ENCODE peak calls at places on chromosomes 12 and 14, in four cellular contexts. One of them, this sample, is unnamed.
A peak's percentile ranks its signal among the peaks of the same experiment; 100 is the strongest.

GRCh38 chr12:94265966-94266365 is 117.6 kb downstream of the PLXNC1 start:
- DNase-seq in activated T-helper 1 cell treated with anti-CD3 and anti-CD28 coated beads, Interleukin-12 subunit alpha, Interleukin-12 subunit beta, Interleukin-2, Interleukin-4 antibody, amounts not matched to agents 30 ng/mL and 10 ng/mL and 1 ng/mL, durations not matched to agents 14 hours and 24 hours and 36 hours: no peak
- DNase-seq in stimulated activated CD4-positive, alpha-beta T cell treated with anti-CD3 and anti-CD28 coated beads, Interleukin-4, amount 100 ng/mL, for 24 hours: no peak
- DNase-seq in IMR-90: no peak
- DNase-seq in this sample: no peak

GRCh38 chr12:30796891-30797371 is 42.2 kb upstream of the CAPRIN2 start:
- DNase-seq in activated T-helper 1 cell treated with anti-CD3 and anti-CD28 coated beads, Interleukin-12 subunit alpha, Interleukin-12 subunit beta, Interleukin-2, Interleukin-4 antibody, amounts not matched to agents 30 ng/mL and 10 ng/mL and 1 ng/mL, durations not matched to agents 14 hours and 24 hours and 36 hours: no peak
- DNase-seq in stimulated activated CD4-positive, alpha-beta T cell treated with anti-CD3 and anti-CD28 coated beads, Interleukin-4, amount 100 ng/mL, for 24 hours: no peak
- DNase-seq in IMR-90: peak; percentile 47
- DNase-seq in this sample: peak; percentile 44

GRCh38 chr12:79439179-79439825 is 251.5 kb downstream of the PAWR start:
- DNase-seq in activated T-helper 1 cell treated with anti-CD3 and anti-CD28 coated beads, Interleukin-12 subunit alpha, Interleukin-12 subunit beta, Interleukin-2, Interleukin-4 antibody, amounts not matched to agents 30 ng/mL and 10 ng/mL and 1 ng/mL, durations not matched to agents 14 hours and 24 hours and 36 hours: no peak
- DNase-seq in stimulated activated CD4-positive, alpha-beta T cell treated with anti-CD3 and anti-CD28 coated beads, Interleukin-4, amount 100 ng/mL, for 24 hours: no peak
- DNase-seq in IMR-90: no peak
- DNase-seq in this sample: no peak

GRCh38 chr12:123671876-123672275 is 963 bp downstream of the TCTN2 start:
- DNase-seq in activated T-helper 1 cell treated with anti-CD3 and anti-CD28 coated beads, Interleukin-12 subunit alpha, Interleukin-12 subunit beta, Interleukin-2, Interleukin-4 antibody, amounts not matched to agents 30 ng/mL and 10 ng/mL and 1 ng/mL, durations not matched to agents 14 hours and 24 hours and 36 hours: no peak
- DNase-seq in stimulated activated CD4-positive, alpha-beta T cell treated with anti-CD3 and anti-CD28 coated beads, Interleukin-4, amount 100 ng/mL, for 24 hours: no peak
- DNase-seq in IMR-90: peak; percentile 71
- DNase-seq in this sample: no peak

GRCh38 chr12:112012775-112013600 is at the start of the genes ERP29 and TMEM116:
- DNase-seq in activated T-helper 1 cell treated with anti-CD3 and anti-CD28 coated beads, Interleukin-12 subunit alpha, Interleukin-12 subunit beta, Interleukin-2, Interleukin-4 antibody, amounts not matched to agents 30 ng/mL and 10 ng/mL and 1 ng/mL, durations not matched to agents 14 hours and 24 hours and 36 hours: peak; percentile 98
- DNase-seq in stimulated activated CD4-positive, alpha-beta T cell treated with anti-CD3 and anti-CD28 coated beads, Interleukin-4, amount 100 ng/mL, for 24 hours: peak; percentile 100
- DNase-seq in IMR-90: peak; percentile 98
- DNase-seq in this sample: peak; percentile 89

GRCh38 chr14:49497725-49498348 is 88.3 kb downstream of the RPS29 start:
- DNase-seq in activated T-helper 1 cell treated with anti-CD3 and anti-CD28 coated beads, Interleukin-12 subunit alpha, Interleukin-12 subunit beta, Interleukin-2, Interleukin-4 antibody, amounts not matched to agents 30 ng/mL and 10 ng/mL and 1 ng/mL, durations not matched to agents 14 hours and 24 hours and 36 hours: peak; percentile 2
- DNase-seq in stimulated activated CD4-positive, alpha-beta T cell treated with anti-CD3 and anti-CD28 coated beads, Interleukin-4, amount 100 ng/mL, for 24 hours: peak; percentile 7
- DNase-seq in IMR-90: peak; percentile 74
- DNase-seq in this sample: peak; percentile 43

GRCh38 chr14:50421499-50421898 is 24.8 kb upstream of the CDKL1 start:
- DNase-seq in activated T-helper 1 cell treated with anti-CD3 and anti-CD28 coated beads, Interleukin-12 subunit alpha, Interleukin-12 subunit beta, Interleukin-2, Interleukin-4 antibody, amounts not matched to agents 30 ng/mL and 10 ng/mL and 1 ng/mL, durations not matched to agents 14 hours and 24 hours and 36 hours: no peak
- DNase-seq in stimulated activated CD4-positive, alpha-beta T cell treated with anti-CD3 and anti-CD28 coated beads, Interleukin-4, amount 100 ng/mL, for 24 hours: no peak
- DNase-seq in IMR-90: no peak
- DNase-seq in this sample: no peak

GRCh38 chr12:128820723-128821432 is 2.9 kb downstream of the SLC15A4 start:
- DNase-seq in activated T-helper 1 cell treated with anti-CD3 and anti-CD28 coated beads, Interleukin-12 subunit alpha, Interleukin-12 subunit beta, Interleukin-2, Interleukin-4 antibody, amounts not matched to agents 30 ng/mL and 10 ng/mL and 1 ng/mL, durations not matched to agents 14 hours and 24 hours and 36 hours: no peak
- DNase-seq in stimulated activated CD4-positive, alpha-beta T cell treated with anti-CD3 and anti-CD28 coated beads, Interleukin-4, amount 100 ng/mL, for 24 hours: no peak
- DNase-seq in IMR-90: no peak
- DNase-seq in this sample: no peak

GRCh38 chr12:124555168-124555928 is 12.1 kb downstream of the NCOR2 start:
- DNase-seq in activated T-helper 1 cell treated with anti-CD3 and anti-CD28 coated beads, Interleukin-12 subunit alpha, Interleukin-12 subunit beta, Interleukin-2, Interleukin-4 antibody, amounts not matched to agents 30 ng/mL and 10 ng/mL and 1 ng/mL, durations not matched to agents 14 hours and 24 hours and 36 hours: no peak
- DNase-seq in stimulated activated CD4-positive, alpha-beta T cell treated with anti-CD3 and anti-CD28 coated beads, Interleukin-4, amount 100 ng/mL, for 24 hours: no peak
- DNase-seq in IMR-90: no peak
- DNase-seq in this sample: no peak

GRCh38 chr12:116598341-116599284 is 39.4 kb downstream of the MAP1LC3B2 start:
- DNase-seq in activated T-helper 1 cell treated with anti-CD3 and anti-CD28 coated beads, Interleukin-12 subunit alpha, Interleukin-12 subunit beta, Interleukin-2, Interleukin-4 antibody, amounts not matched to agents 30 ng/mL and 10 ng/mL and 1 ng/mL, durations not matched to agents 14 hours and 24 hours and 36 hours: no peak
- DNase-seq in stimulated activated CD4-positive, alpha-beta T cell treated with anti-CD3 and anti-CD28 coated beads, Interleukin-4, amount 100 ng/mL, for 24 hours: no peak
- DNase-seq in IMR-90: no peak
- DNase-seq in this sample: no peak

GRCh38 chr14:101480747-101481530 is 80.4 kb upstream of the DIO3 start:
- DNase-seq in activated T-helper 1 cell treated with anti-CD3 and anti-CD28 coated beads, Interleukin-12 subunit alpha, Interleukin-12 subunit beta, Interleukin-2, Interleukin-4 antibody, amounts not matched to agents 30 ng/mL and 10 ng/mL and 1 ng/mL, durations not matched to agents 14 hours and 24 hours and 36 hours: no peak
- DNase-seq in stimulated activated CD4-positive, alpha-beta T cell treated with anti-CD3 and anti-CD28 coated beads, Interleukin-4, amount 100 ng/mL, for 24 hours: no peak
- DNase-seq in IMR-90: peak; percentile 82
- DNase-seq in this sample: peak; percentile 74

GRCh38 chr14:104388631-104389325 is 190.8 kb upstream of the C14orf180 start:
- DNase-seq in activated T-helper 1 cell treated with anti-CD3 and anti-CD28 coated beads, Interleukin-12 subunit alpha, Interleukin-12 subunit beta, Interleukin-2, Interleukin-4 antibody, amounts not matched to agents 30 ng/mL and 10 ng/mL and 1 ng/mL, durations not matched to agents 14 hours and 24 hours and 36 hours: no peak
- DNase-seq in stimulated activated CD4-positive, alpha-beta T cell treated with anti-CD3 and anti-CD28 coated beads, Interleukin-4, amount 100 ng/mL, for 24 hours: no peak
- DNase-seq in IMR-90: no peak
- DNase-seq in this sample: no peak

GRCh38 chr12:101854747-101855146 is 22.6 kb upstream of the DRAM1 start:
- DNase-seq in activated T-helper 1 cell treated with anti-CD3 and anti-CD28 coated beads, Interleukin-12 subunit alpha, Interleukin-12 subunit beta, Interleukin-2, Interleukin-4 antibody, amounts not matched to agents 30 ng/mL and 10 ng/mL and 1 ng/mL, durations not matched to agents 14 hours and 24 hours and 36 hours: no peak
- DNase-seq in stimulated activated CD4-positive, alpha-beta T cell treated with anti-CD3 and anti-CD28 coated beads, Interleukin-4, amount 100 ng/mL, for 24 hours: no peak
- DNase-seq in IMR-90: no peak
- DNase-seq in this sample: no peak

GRCh38 chr12:105907982-105908381 is 230.8 kb downstream of the NUAK1 start:
- DNase-seq in activated T-helper 1 cell treated with anti-CD3 and anti-CD28 coated beads, Interleukin-12 subunit alpha, Interleukin-12 subunit beta, Interleukin-2, Interleukin-4 antibody, amounts not matched to agents 30 ng/mL and 10 ng/mL and 1 ng/mL, durations not matched to agents 14 hours and 24 hours and 36 hours: no peak
- DNase-seq in stimulated activated CD4-positive, alpha-beta T cell treated with anti-CD3 and anti-CD28 coated beads, Interleukin-4, amount 100 ng/mL, for 24 hours: no peak
- DNase-seq in IMR-90: no peak
- DNase-seq in this sample: no peak

GRCh38 chr12:51593539-51593938 is 2.5 kb downstream of the SCN8A start:
- DNase-seq in activated T-helper 1 cell treated with anti-CD3 and anti-CD28 coated beads, Interleukin-12 subunit alpha, Interleukin-12 subunit beta, Interleukin-2, Interleukin-4 antibody, amounts not matched to agents 30 ng/mL and 10 ng/mL and 1 ng/mL, durations not matched to agents 14 hours and 24 hours and 36 hours: no peak
- DNase-seq in stimulated activated CD4-positive, alpha-beta T cell treated with anti-CD3 and anti-CD28 coated beads, Interleukin-4, amount 100 ng/mL, for 24 hours: peak; percentile 16
- DNase-seq in IMR-90: peak; percentile 79
- DNase-seq in this sample: no peak

GRCh38 chr14:67497216-67497615 is 8.7 kb upstream of the TMEM229B start:
- DNase-seq in activated T-helper 1 cell treated with anti-CD3 and anti-CD28 coated beads, Interleukin-12 subunit alpha, Interleukin-12 subunit beta, Interleukin-2, Interleukin-4 antibody, amounts not matched to agents 30 ng/mL and 10 ng/mL and 1 ng/mL, durations not matched to agents 14 hours and 24 hours and 36 hours: no peak
- DNase-seq in stimulated activated CD4-positive, alpha-beta T cell treated with anti-CD3 and anti-CD28 coated beads, Interleukin-4, amount 100 ng/mL, for 24 hours: no peak
- DNase-seq in IMR-90: no peak
- DNase-seq in this sample: no peak

GRCh38 chr12:110501378-110501721 is 561 bp downstream of the VPS29 start:
- DNase-seq in activated T-helper 1 cell treated with anti-CD3 and anti-CD28 coated beads, Interleukin-12 subunit alpha, Interleukin-12 subunit beta, Interleukin-2, Interleukin-4 antibody, amounts not matched to agents 30 ng/mL and 10 ng/mL and 1 ng/mL, durations not matched to agents 14 hours and 24 hours and 36 hours: no peak
- DNase-seq in stimulated activated CD4-positive, alpha-beta T cell treated with anti-CD3 and anti-CD28 coated beads, Interleukin-4, amount 100 ng/mL, for 24 hours: peak; percentile 32
- DNase-seq in IMR-90: peak; percentile 31
- DNase-seq in this sample: peak; percentile 48

GRCh38 chr14:71117839-71118743 is 210.8 kb downstream of the PCNX1 start:
- DNase-seq in activated T-helper 1 cell treated with anti-CD3 and anti-CD28 coated beads, Interleukin-12 subunit alpha, Interleukin-12 subunit beta, Interleukin-2, Interleukin-4 antibody, amounts not matched to agents 30 ng/mL and 10 ng/mL and 1 ng/mL, durations not matched to agents 14 hours and 24 hours and 36 hours: no peak
- DNase-seq in stimulated activated CD4-positive, alpha-beta T cell treated with anti-CD3 and anti-CD28 coated beads, Interleukin-4, amount 100 ng/mL, for 24 hours: no peak
- DNase-seq in IMR-90: peak; percentile 78
- DNase-seq in this sample: peak; percentile 84

GRCh38 chr14:102445066-102445465 is 64.5 kb downstream of the ANKRD9 start:
- DNase-seq in activated T-helper 1 cell treated with anti-CD3 and anti-CD28 coated beads, Interleukin-12 subunit alpha, Interleukin-12 subunit beta, Interleukin-2, Interleukin-4 antibody, amounts not matched to agents 30 ng/mL and 10 ng/mL and 1 ng/mL, durations not matched to agents 14 hours and 24 hours and 36 hours: no peak
- DNase-seq in stimulated activated CD4-positive, alpha-beta T cell treated with anti-CD3 and anti-CD28 coated beads, Interleukin-4, amount 100 ng/mL, for 24 hours: no peak
- DNase-seq in IMR-90: no peak
- DNase-seq in this sample: no peak

GRCh38 chr12:62722971-62723680 is 211.8 kb downstream of the PPM1H start:
- DNase-seq in activated T-helper 1 cell treated with anti-CD3 and anti-CD28 coated beads, Interleukin-12 subunit alpha, Interleukin-12 subunit beta, Interleukin-2, Interleukin-4 antibody, amounts not matched to agents 30 ng/mL and 10 ng/mL and 1 ng/mL, durations not matched to agents 14 hours and 24 hours and 36 hours: no peak
- DNase-seq in stimulated activated CD4-positive, alpha-beta T cell treated with anti-CD3 and anti-CD28 coated beads, Interleukin-4, amount 100 ng/mL, for 24 hours: no peak
- DNase-seq in IMR-90: peak; percentile 60
- DNase-seq in this sample: no peak

GRCh38 chr12:67667276-67668073 is 18.9 kb downstream of the DYRK2 start:
- DNase-seq in activated T-helper 1 cell treated with anti-CD3 and anti-CD28 coated beads, Interleukin-12 subunit alpha, Interleukin-12 subunit beta, Interleukin-2, Interleukin-4 antibody, amounts not matched to agents 30 ng/mL and 10 ng/mL and 1 ng/mL, durations not matched to agents 14 hours and 24 hours and 36 hours: no peak
- DNase-seq in stimulated activated CD4-positive, alpha-beta T cell treated with anti-CD3 and anti-CD28 coated beads, Interleukin-4, amount 100 ng/mL, for 24 hours: no peak
- DNase-seq in IMR-90: no peak
- DNase-seq in this sample: no peak

GRCh38 chr12:29781176-29781575 is 2.6 kb downstream of the TMTC1 start:
- DNase-seq in activated T-helper 1 cell treated with anti-CD3 and anti-CD28 coated beads, Interleukin-12 subunit alpha, Interleukin-12 subunit beta, Interleukin-2, Interleukin-4 antibody, amounts not matched to agents 30 ng/mL and 10 ng/mL and 1 ng/mL, durations not matched to agents 14 hours and 24 hours and 36 hours: no peak
- DNase-seq in stimulated activated CD4-positive, alpha-beta T cell treated with anti-CD3 and anti-CD28 coated beads, Interleukin-4, amount 100 ng/mL, for 24 hours: no peak
- DNase-seq in IMR-90: no peak
- DNase-seq in this sample: no peak

GRCh38 chr12:55972906-55973597 is 826 bp upstream of the RAB5B start:
- DNase-seq in activated T-helper 1 cell treated with anti-CD3 and anti-CD28 coated beads, Interleukin-12 subunit alpha, Interleukin-12 subunit beta, Interleukin-2, Interleukin-4 antibody, amounts not matched to agents 30 ng/mL and 10 ng/mL and 1 ng/mL, durations not matched to agents 14 hours and 24 hours and 36 hours: peak; percentile 15
- DNase-seq in stimulated activated CD4-positive, alpha-beta T cell treated with anti-CD3 and anti-CD28 coated beads, Interleukin-4, amount 100 ng/mL, for 24 hours: no peak
- DNase-seq in IMR-90: peak; percentile 53
- DNase-seq in this sample: no peak

This sample was measured in HS-5.